ENCODE peak calls at places on chromosome 11, in five cellular contexts. X, S, Z, M and J are unnamed samples.

GRCh38 chr11:9838961-9839360 is 175.1 kb downstream of the SWAP70 start:
- DNase-seq in X (no peak), M (no peak), Z (peak), S (no peak), J (no peak)

GRCh38 chr11:106714179-106714578 is 304.1 kb downstream of the GUCY1A2 start:
- DNase-seq in S (no peak), Z (no peak), M (no peak), X (no peak), J (no peak)

GRCh38 chr11:27995082-27995481 is 112.9 kb downstream of the KIF18A start:
- DNase-seq in Z (no peak), S (no peak), X (no peak), M (no peak), J (no peak)

GRCh38 chr11:15826826-15827225 is 529.5 kb downstream of the SOX6 start:
- DNase-seq in S (peak), Z (no peak), X (no peak), M (peak), J (peak)

GRCh38 chr11:57643802-57644201 is 5.9 kb downstream of the YPEL4 start:
- DNase-seq in Z (no peak), X (no peak), S (no peak), M (no peak), J (no peak)

GRCh38 chr11:68353118-68353517 is 40.7 kb downstream of the LRP5 start:
- DNase-seq in M (no peak), Z (no peak), S (peak), X (no peak), J (no peak)

GRCh38 chr11:119920666-119921065 is 191.7 kb upstream of the NECTIN1 start:
- DNase-seq in S (no peak), Z (no peak), X (no peak), M (no peak), J (no peak)

GRCh38 chr11:93639548-93639947 is 21.9 kb upstream of the CEP295 start:
- DNase-seq in M (no peak), Z (no peak), S (no peak), X (no peak), J (no peak)

GRCh38 chr11:691710-692590 is 3.1 kb downstream of the DEAF1 start:
- DNase-seq in M (no peak), Z (no peak), X (no peak), S (no peak), J (no peak)

GRCh38 chr11:119709638-119710346 is 19.2 kb downstream of the NECTIN1 start:
- DNase-seq in Z (no peak), M (no peak), X (no peak), S (no peak), J (peak)

GRCh38 chr11:32436751-32437405 is 1.5 kb upstream of the WT1 start:
- DNase-seq in X (no peak), M (no peak), S (no peak), Z (no peak), J (peak)

GRCh38 chr11:12274056-12274455 is 103.3 kb upstream of the PARVA start:
- DNase-seq in X (no peak), S (no peak), M (no peak), Z (no peak), J (no peak)

GRCh38 chr11:14269956-14270355 is 89.0 kb downstream of the RRAS2 start:
- DNase-seq in X (no peak), Z (no peak), S (no peak), M (no peak), J (no peak)

GRCh38 chr11:23732026-23732425 is 764.8 kb upstream of the LUZP2 start:
- DNase-seq in Z (no peak), S (no peak), X (peak), M (no peak), J (no peak)

GRCh38 chr11:19398772-19399542 is 158.2 kb upstream of the E2F8 start:
- DNase-seq in Z (no peak), S (no peak), M (no peak), X (no peak), J (no peak)
- H3K4me3 ChIP-seq in Z (no peak), S (no peak), M (no peak), X (no peak), J (no peak)

GRCh38 chr11:117218133-117218915 is 13.5 kb downstream of the PCSK7 start:
- DNase-seq in S (no peak), X (no peak), M (no peak), Z (no peak), J (no peak)
- TF ChIP-seq MAX in S (no peak), X (no peak), M (no peak), Z (no peak), J (no peak)

DNA sequence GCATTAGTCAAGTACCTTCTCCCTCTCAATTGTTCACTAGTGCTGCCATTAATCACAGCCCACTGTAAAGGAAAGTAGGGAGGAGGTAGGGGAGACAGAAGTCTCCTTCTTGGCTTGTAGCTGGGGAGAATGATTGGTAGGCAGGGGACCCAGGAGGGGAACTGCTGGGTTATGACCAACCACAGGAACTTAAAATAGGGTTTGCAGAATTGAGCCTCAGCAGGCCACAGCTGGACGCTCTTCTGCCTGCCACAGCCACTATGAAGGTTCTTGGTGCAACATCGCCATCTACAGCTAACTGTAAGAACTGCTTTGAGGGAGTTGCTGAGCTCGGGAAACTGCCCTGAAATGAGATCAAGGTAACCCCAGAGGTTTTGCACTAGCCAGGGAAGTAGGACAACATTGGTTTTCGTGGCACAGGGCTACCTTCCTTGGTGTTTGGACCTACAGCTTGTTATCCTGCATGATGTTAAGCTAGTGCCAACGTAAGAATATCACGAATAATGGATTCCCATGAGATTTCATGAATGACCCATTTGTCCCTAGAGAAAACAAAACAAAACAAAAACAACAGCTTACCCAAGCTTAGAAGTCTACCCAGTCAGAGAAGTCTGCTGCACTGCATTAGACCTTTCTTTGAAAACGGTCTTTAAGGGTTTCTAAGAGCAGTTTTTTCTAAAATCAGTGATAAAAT is 787.1 kb upstream of the API5 start:
- DNase-seq in X (peak), M (peak), Z (peak), S (no peak), J (peak)
- TF ChIP-seq MYC in X (no peak), M (no peak), Z (no peak), S (no peak), J (no peak)

DNA sequence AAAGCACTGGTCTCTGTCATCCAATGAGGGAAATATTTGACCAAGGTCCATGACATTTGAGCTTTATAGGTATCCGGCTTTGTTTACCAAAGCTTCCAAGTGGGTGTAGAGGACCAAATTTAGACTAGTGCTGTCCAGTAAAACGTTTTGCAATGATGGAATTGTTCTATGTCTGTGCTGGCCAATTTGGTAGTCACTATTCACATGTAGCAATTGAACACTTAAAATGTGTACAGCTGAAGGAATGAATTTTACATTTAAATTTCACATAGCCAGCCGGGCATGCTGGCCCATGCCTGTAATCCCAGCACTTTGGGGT is 118.0 kb downstream of the PKNOX2 start:
- DNase-seq in X (no peak), S (no peak), M (no peak), Z (no peak), J (no peak)
- H3K4me3 ChIP-seq in X (no peak), S (no peak), M (no peak), Z (no peak), J (no peak)